ENCODE peak calls at places on chromosomes 7 and 10, in four cellular contexts. One of them, this sample, is unnamed.

GRCh38 chr10:97726636-97727178 is 10.2 kb upstream of the ZFYVE27 start:
- DNase-seq in CD4-positive, alpha-beta T cell: no peak
- DNase-seq in astrocyte: peak
- DNase-seq in thoracic aorta: no peak
- DNase-seq in this sample: peak

GRCh38 chr10:71074176-71074755 is 138.1 kb upstream of the UNC5B start:
- DNase-seq in CD4-positive, alpha-beta T cell: no peak
- DNase-seq in astrocyte: no peak
- DNase-seq in thoracic aorta: no peak
- DNase-seq in this sample: no peak

GRCh38 chr7:99224263-99224947 is 16.5 kb upstream of the KPNA7 start:
- DNase-seq in CD4-positive, alpha-beta T cell: no peak
- DNase-seq in astrocyte: peak
- DNase-seq in thoracic aorta: peak
- DNase-seq in this sample: peak

GRCh38 chr10:117729156-117729555 is 186.6 kb downstream of the EMX2 start:
- DNase-seq in CD4-positive, alpha-beta T cell: no peak
- DNase-seq in astrocyte: no peak
- DNase-seq in thoracic aorta: no peak
- DNase-seq in this sample: no peak

GRCh38 chr7:107387077-107387476 is 82.8 kb upstream of the GPR22 start:
- DNase-seq in CD4-positive, alpha-beta T cell: no peak
- DNase-seq in astrocyte: peak
- DNase-seq in thoracic aorta: no peak
- DNase-seq in this sample: peak

GRCh38 chr10:14952851-14953451 is 945 bp downstream of the DCLRE1C start:
- DNase-seq in CD4-positive, alpha-beta T cell: no peak
- DNase-seq in astrocyte: no peak
- DNase-seq in thoracic aorta: no peak
- DNase-seq in this sample: peak

GRCh38 chr10:25701651-25702050 is 232.4 kb upstream of the MYO3A start:
- DNase-seq in CD4-positive, alpha-beta T cell: no peak
- DNase-seq in astrocyte: no peak
- DNase-seq in thoracic aorta: no peak
- DNase-seq in this sample: no peak

GRCh38 chr7:26580666-26581065 is 283.7 kb downstream of the SKAP2 start:
- DNase-seq in CD4-positive, alpha-beta T cell: no peak
- DNase-seq in astrocyte: no peak
- DNase-seq in thoracic aorta: no peak
- DNase-seq in this sample: no peak

GRCh38 chr7:74475243-74475986 is 21.7 kb downstream of the GTF2IRD1 start:
- DNase-seq in CD4-positive, alpha-beta T cell: no peak
- DNase-seq in astrocyte: no peak
- DNase-seq in thoracic aorta: no peak
- DNase-seq in this sample: no peak

GRCh38 chr7:356691-357462 is 66.9 kb downstream of the FOXL3 start:
- DNase-seq in CD4-positive, alpha-beta T cell: no peak
- DNase-seq in astrocyte: no peak
- DNase-seq in thoracic aorta: no peak
- DNase-seq in this sample: no peak

GRCh38 chr10:126524526-126524925 is 136.2 kb upstream of the ADAM12 start:
- DNase-seq in CD4-positive, alpha-beta T cell: no peak
- DNase-seq in astrocyte: no peak
- DNase-seq in thoracic aorta: no peak
- DNase-seq in this sample: no peak

GRCh38 chr7:47444376-47445098 is 137.4 kb downstream of the TNS3 start:
- DNase-seq in CD4-positive, alpha-beta T cell: no peak
- DNase-seq in astrocyte: no peak
- DNase-seq in thoracic aorta: no peak
- DNase-seq in this sample: no peak
- TF ChIP-seq CTCF in CD4-positive, alpha-beta T cell: no peak
- TF ChIP-seq CTCF in astrocyte: peak
- TF ChIP-seq CTCF in thoracic aorta: peak
- TF ChIP-seq CTCF in this sample: peak

GRCh38 chr7:90251304-90251635 is 6.3 kb downstream of the CFAP69 start:
- DNase-seq in CD4-positive, alpha-beta T cell: no peak
- DNase-seq in astrocyte: no peak
- DNase-seq in thoracic aorta: no peak
- DNase-seq in this sample: peak

GRCh38 chr7:90244909-90245841 is at the start of gene CFAP69:
- DNase-seq in CD4-positive, alpha-beta T cell: peak
- DNase-seq in astrocyte: peak
- DNase-seq in thoracic aorta: peak
- DNase-seq in this sample: peak

GRCh38 chr7:90248706-90249105 is 3.7 kb downstream of the CFAP69 start:
- DNase-seq in CD4-positive, alpha-beta T cell: no peak
- DNase-seq in astrocyte: no peak
- DNase-seq in thoracic aorta: no peak
- DNase-seq in this sample: no peak

GRCh38 chr7:90246184-90246583 is 1.2 kb downstream of the CFAP69 start:
- DNase-seq in CD4-positive, alpha-beta T cell: no peak
- DNase-seq in astrocyte: peak
- DNase-seq in thoracic aorta: no peak
- DNase-seq in this sample: peak

DNA sequence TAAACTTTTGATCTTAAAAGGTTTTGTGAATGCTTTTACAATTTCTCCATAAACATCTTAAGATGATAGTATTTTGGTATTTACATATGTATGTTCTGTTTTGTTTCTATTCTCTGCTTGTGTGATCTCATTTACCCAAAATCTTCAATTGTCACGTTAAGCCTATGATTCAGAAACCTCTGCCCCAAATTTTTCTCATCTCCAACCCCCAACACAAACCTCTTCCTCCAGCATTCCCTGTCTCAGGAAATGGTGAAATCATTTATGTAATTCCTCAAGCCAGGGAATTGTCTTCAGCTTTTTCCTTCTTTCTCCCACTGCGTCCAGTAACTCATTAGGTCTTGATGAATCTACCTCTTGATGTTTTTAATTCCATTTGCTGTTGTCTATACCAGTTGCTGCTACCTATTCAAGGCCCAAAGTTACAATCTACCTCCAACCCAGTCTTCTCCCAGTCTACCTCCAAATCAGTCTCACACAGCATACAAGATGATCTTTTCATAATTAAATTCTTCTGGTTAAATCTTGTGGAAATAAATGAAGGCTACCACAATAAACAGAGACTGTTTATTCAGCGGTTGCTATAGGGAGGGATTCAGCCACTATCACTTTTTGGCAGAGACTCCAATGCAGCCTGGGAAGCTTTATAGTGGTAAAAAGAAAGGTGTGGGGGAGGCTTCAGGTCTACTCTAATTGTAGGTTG is 5.8 kb downstream of the CFAP69 start:
- DNase-seq in CD4-positive, alpha-beta T cell: no peak
- DNase-seq in astrocyte: peak
- DNase-seq in thoracic aorta: no peak
- DNase-seq in this sample: peak
- H3K27ac ChIP-seq in CD4-positive, alpha-beta T cell: no peak
- H3K27ac ChIP-seq in astrocyte: no peak
- H3K27ac ChIP-seq in thoracic aorta: no peak
- H3K27ac ChIP-seq in this sample: peak

DNA sequence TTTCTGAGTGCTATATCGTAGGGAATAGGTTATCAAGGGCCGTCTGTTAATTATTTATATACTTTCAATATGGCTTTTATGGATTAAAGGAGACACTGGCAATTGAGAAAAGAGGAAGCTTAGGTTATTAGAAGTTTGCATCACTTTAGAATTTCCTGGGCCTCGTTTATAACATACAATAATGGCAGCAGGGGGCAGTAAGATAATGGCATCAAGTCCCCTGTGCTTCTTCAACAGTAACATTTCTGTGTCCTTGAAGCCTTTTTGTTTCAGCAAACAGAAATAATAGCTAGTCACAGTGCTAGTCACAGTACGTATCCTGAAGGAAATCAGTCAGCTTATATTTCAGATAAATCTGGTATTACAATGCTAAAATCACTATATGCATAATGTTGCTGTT is 41.9 kb downstream of the SPAM1 start:
- DNase-seq in CD4-positive, alpha-beta T cell: no peak
- DNase-seq in astrocyte: no peak
- DNase-seq in thoracic aorta: no peak
- DNase-seq in this sample: peak
- TF ChIP-seq CTCF in CD4-positive, alpha-beta T cell: no peak
- TF ChIP-seq CTCF in astrocyte: no peak
- TF ChIP-seq CTCF in thoracic aorta: no peak
- TF ChIP-seq CTCF in this sample: no peak

GRCh38 chr7:24665564-24666294 is 91.5 kb downstream of the GSDME start:
- DNase-seq in CD4-positive, alpha-beta T cell: peak
- DNase-seq in astrocyte: peak
- DNase-seq in thoracic aorta: no peak
- DNase-seq in this sample: peak
- H3K27ac ChIP-seq in CD4-positive, alpha-beta T cell: no peak
- H3K27ac ChIP-seq in astrocyte: no peak
- H3K27ac ChIP-seq in thoracic aorta: no peak
- H3K27ac ChIP-seq in this sample: no peak

GRCh38 chr7:42014625-42015412 is 222.2 kb downstream of the GLI3 start:
- DNase-seq in CD4-positive, alpha-beta T cell: no peak
- DNase-seq in astrocyte: no peak
- DNase-seq in thoracic aorta: no peak
- DNase-seq in this sample: peak

GRCh38 chr7:42020067-42020466 is 216.9 kb downstream of the GLI3 start:
- DNase-seq in CD4-positive, alpha-beta T cell: no peak
- DNase-seq in astrocyte: no peak
- DNase-seq in thoracic aorta: no peak
- DNase-seq in this sample: no peak

GRCh38 chr7:42015413-42015698 is 221.7 kb downstream of the GLI3 start:
- DNase-seq in CD4-positive, alpha-beta T cell: no peak
- DNase-seq in astrocyte: no peak
- DNase-seq in thoracic aorta: no peak
- DNase-seq in this sample: no peak

GRCh38 chr7:42016517-42016916 is 220.5 kb downstream of the GLI3 start:
- DNase-seq in CD4-positive, alpha-beta T cell: no peak
- DNase-seq in astrocyte: no peak
- DNase-seq in thoracic aorta: no peak
- DNase-seq in this sample: no peak

GRCh38 chr7:42017356-42017986 is 219.5 kb downstream of the GLI3 start:
- DNase-seq in CD4-positive, alpha-beta T cell: no peak
- DNase-seq in astrocyte: no peak
- DNase-seq in thoracic aorta: no peak
- DNase-seq in this sample: no peak
- TF ChIP-seq CTCF in CD4-positive, alpha-beta T cell: no peak
- TF ChIP-seq CTCF in astrocyte: no peak
- TF ChIP-seq CTCF in thoracic aorta: no peak
- TF ChIP-seq CTCF in this sample: no peak

This sample was measured in fibroblast of lung.